ENCODE peak calls at places on chromosomes 4 and X, in four cellular contexts. M, D, H and X are unnamed samples.

GRCh38 chrX:13279279-13280009 is 40.4 kb downstream of the ATXN3L start:
- DNase-seq in M (no peak), D (no peak), H (peak; percentile 62), X (no peak)

GRCh38 chrX:130024127-130024526 is 41.7 kb downstream of the BCORL1 start:
- DNase-seq in M (peak; percentile 90), D (peak; percentile 67), H (peak; percentile 91), X (peak; percentile 84)

GRCh38 chrX:72141372-72142004 is 9.8 kb upstream of the RTL5 start:
- DNase-seq in M (no peak), D (no peak), H (no peak), X (no peak)

GRCh38 chrX:37926700-37927099 is 79.3 kb upstream of the DYNLT3 start:
- DNase-seq in M (peak; percentile 47), D (no peak), H (no peak), X (peak; percentile 10)

GRCh38 chrX:139811942-139812629 is 104.1 kb upstream of the MCF2 start:
- DNase-seq in M (no peak), D (no peak), H (no peak), X (no peak)

GRCh38 chrX:33109858-33110257 is 101.5 kb downstream of the DMD start:
- DNase-seq in M (no peak), D (no peak), H (peak; percentile 58), X (no peak)

GRCh38 chrX:105758784-105759183 is 63.6 kb upstream of the NRK start:
- DNase-seq in M (no peak), D (no peak), H (no peak), X (no peak)

GRCh38 chrX:104419926-104420325 is 146.1 kb upstream of the IL1RAPL2 start:
- DNase-seq in M (no peak), D (no peak), H (no peak), X (no peak)

GRCh38 chrX:112731793-112732192 is 52.1 kb upstream of the LHFPL1 start:
- DNase-seq in M (peak; percentile 32), D (no peak), H (no peak), X (no peak)

GRCh38 chr4:79576480-79576803 is 168.4 kb upstream of the GK2 start:
- DNase-seq in M (peak; percentile 38), D (no peak), H (no peak), X (peak; percentile 67)

GRCh38 chrX:85897376-85898110 is 149.8 kb downstream of the CHM start:
- DNase-seq in M (no peak), D (no peak), H (no peak), X (no peak)

GRCh38 chr4:73962724-73963123 is 19.1 kb downstream of the PF4 start:
- DNase-seq in M (no peak), D (no peak), H (no peak), X (no peak)

GRCh38 chr4:6885953-6886557 is 23.6 kb upstream of the TBC1D14 start:
- DNase-seq in M (peak; percentile 34), D (peak; percentile 87), H (no peak), X (no peak)

GRCh38 chr4:150140774-150141400 is 62.6 kb downstream of the DCLK2 start:
- DNase-seq in M (no peak), D (no peak), H (no peak), X (no peak)

GRCh38 chrX:24190500-24191156 is 41.1 kb downstream of the ZFX start:
- DNase-seq in M (no peak), D (no peak), H (no peak), X (no peak)

GRCh38 chrX:65406532-65406931 is 128.1 kb downstream of the LAS1L start:
- DNase-seq in M (peak; percentile 23), D (no peak), H (no peak), X (no peak)

GRCh38 chr4:169416997-169417396 is 146.2 kb upstream of the SH3RF1 start:
- DNase-seq in M (no peak), D (no peak), H (no peak), X (peak; percentile 8)

GRCh38 chrX:44748014-44748413 is 95.8 kb upstream of the DUSP21 start:
- DNase-seq in M (no peak), D (no peak), H (no peak), X (no peak)

GRCh38 chr4:165966833-165967232 is 93.8 kb downstream of the TLL1 start:
- DNase-seq in M (peak; percentile 13), D (no peak), H (no peak), X (no peak)

GRCh38 chr4:83599183-83599582 is 63.3 kb downstream of the GPAT3 start:
- DNase-seq in M (peak; percentile 63), D (no peak), H (peak; percentile 51), X (peak; percentile 44)

GRCh38 chr4:123446791-123447474 is 50.3 kb downstream of the SPRY1 start:
- DNase-seq in M (peak; percentile 8), D (no peak), H (no peak), X (peak; percentile 47)

GRCh38 chrX:124573458-124573857 is 227.1 kb downstream of the SH2D1A start:
- DNase-seq in M (no peak), D (no peak), H (no peak), X (no peak)

GRCh38 chr4:38791005-38791404 is 8.2 kb upstream of the TLR10 start:
- DNase-seq in M (no peak), D (no peak), H (no peak), X (no peak)

GRCh38 chr4:143338313-143338712 is 1.6 kb downstream of the GAB1 start:
- DNase-seq in M (no peak), D (no peak), H (no peak), X (no peak)

GRCh38 chr4:99414401-99414800 is 20.7 kb downstream of the ADH7 start:
- DNase-seq in M (no peak), D (peak; percentile 66), H (no peak), X (no peak)

GRCh38 chr4:48780867-48781219 is 764 bp upstream of the FRYL start:
- DNase-seq in M (no peak), D (peak; percentile 63), H (peak; percentile 50), X (no peak)

GRCh38 chrX:16970977-16971376 is 24.5 kb downstream of the REPS2 start:
- DNase-seq in M (no peak), D (no peak), H (no peak), X (no peak)

GRCh38 chrX:130878350-130879341 is 24.4 kb downstream of the ENOX2 start:
- DNase-seq in M (no peak), D (peak; percentile 68), H (no peak), X (no peak)

GRCh38 chr4:152458801-152459302 is 77.0 kb downstream of the FBXW7 start:
- DNase-seq in M (no peak), D (no peak), H (no peak), X (peak; percentile 52)

GRCh38 chr4:113979157-113979972 is at the start of gene ARSJ:
- DNase-seq in M (peak; percentile 80), D (peak; percentile 73), H (peak; percentile 88), X (no peak)

GRCh38 chr4:3041192-3042142 is 32.9 kb downstream of the HTT-AS start:
- DNase-seq in M (peak; percentile 51), D (peak; percentile 71), H (peak; percentile 72), X (no peak)

GRCh38 chr4:138390286-138390685 is 148.1 kb upstream of the SLC7A11 start:
- DNase-seq in M (no peak), D (no peak), H (no peak), X (no peak)

GRCh38 chr4:167713756-167714155 is 378.6 kb upstream of the ANXA10 start:
- DNase-seq in M (no peak), D (no peak), H (no peak), X (no peak)

GRCh38 chr4:7628432-7628831 is 193.7 kb upstream of the PSAPL1 start:
- DNase-seq in M (no peak), D (no peak), H (no peak), X (no peak)

GRCh38 chrX:153700376-153700945 is 12.7 kb downstream of the SLC6A8 start:
- DNase-seq in M (no peak), D (no peak), H (no peak), X (no peak)

DNA sequence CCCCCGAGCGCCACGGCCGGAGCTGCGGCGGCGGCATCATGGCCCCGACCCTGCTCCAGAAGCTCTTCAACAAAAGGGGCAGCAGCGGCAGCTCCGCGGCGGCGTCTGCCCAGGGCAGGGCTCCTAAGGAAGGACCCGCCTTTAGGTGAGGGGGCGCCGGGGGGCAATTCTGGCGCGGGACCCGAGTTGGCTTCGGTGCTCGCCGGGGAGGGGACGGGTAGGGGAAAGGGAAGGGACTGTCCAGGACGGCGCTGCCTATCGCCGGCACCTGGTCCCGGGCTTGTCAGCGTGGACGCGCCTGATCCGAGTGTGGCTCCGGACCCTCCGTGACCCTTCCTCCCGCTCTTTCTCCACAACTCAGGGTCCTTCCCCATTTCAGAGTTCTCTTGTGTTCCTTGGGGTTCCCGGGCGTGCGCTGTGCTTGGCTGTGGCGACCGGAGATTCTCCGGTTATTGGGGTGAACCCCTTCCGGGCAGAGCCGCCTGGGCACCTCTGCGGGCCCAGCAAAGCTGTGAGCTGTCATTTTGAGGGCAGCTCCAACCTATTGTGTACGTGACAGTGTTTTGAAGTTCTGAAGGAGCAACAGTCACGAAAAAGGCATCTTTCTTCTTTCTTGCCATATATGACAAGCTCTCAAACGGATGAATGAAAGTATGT is 477 bp downstream of the FNIP2 start:
- DNase-seq in M (peak; percentile 54), D (peak; percentile 62), H (peak; percentile 80), X (peak; percentile 15)
- H3K4me3 ChIP-seq in M (peak overlapping the region; percentile 92), D (peak overlapping the region; percentile 76), H (peak overlapping the region; percentile 89), X (peak overlapping the region; percentile 84)

DNA sequence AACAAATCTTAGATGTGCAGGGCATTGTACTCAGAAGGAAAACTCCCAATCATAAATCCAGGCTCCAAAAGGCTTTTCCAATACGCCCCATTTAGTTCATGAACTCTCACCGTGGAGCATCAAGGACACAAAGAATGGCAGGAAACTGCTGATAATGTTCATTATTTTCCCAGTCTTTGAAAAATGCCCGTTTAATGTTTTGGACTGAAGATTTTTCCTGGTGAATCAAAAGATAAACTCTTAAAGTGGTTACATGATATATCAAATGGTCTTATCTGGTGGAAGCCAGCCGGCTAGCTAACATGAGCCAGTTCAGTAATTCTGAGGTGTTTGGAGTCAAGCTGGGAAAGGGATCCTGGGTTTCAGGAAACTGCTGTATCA is 62.1 kb upstream of the AP1S2 start:
- DNase-seq in M (no peak), D (no peak), H (no peak), X (no peak)
- H3K4me3 ChIP-seq in M (no peak overlapping the region), D (no peak overlapping the region), H (no peak overlapping the region), X (no peak overlapping the region)

DNA sequence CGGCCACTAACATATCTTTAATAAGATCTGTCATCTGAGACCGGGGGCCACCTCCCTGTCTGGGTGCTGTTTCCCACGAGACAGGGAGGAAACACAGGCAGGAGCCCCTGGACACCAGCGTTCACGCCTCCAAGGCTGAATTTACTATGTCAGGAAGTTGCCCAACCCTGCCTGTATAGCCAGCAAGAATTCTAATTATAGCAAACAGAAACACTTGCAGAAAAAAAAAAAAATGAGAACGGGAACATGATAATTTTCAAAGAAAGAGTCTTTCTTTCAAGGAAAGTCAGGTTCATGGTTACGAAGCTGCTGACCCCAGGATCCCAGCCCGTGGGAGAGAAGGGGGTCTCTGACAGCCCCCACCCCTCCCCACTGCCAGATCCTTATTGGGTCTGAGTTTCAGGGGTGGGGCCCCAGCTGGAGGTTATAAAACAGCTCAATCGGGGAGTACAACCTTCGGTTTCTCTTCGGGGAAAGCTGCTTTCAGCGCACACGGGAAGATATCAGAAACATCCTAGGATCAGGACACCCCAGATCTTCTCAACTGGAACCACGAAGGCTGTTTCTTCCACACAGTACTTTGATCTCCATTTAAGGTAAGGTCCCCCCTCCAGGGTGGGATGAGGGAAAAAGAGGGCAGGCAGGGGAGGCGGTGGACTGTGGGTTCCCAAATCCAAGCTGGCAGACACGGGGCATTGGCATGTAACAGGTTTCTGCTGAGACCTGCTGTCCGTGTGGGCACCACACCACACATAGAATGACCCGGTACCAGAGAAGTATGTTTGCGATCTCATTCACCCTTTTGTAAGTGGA is at the start of gene IL3RA:
- DNase-seq in M (no peak), D (no peak), H (no peak), X (no peak)
- H3K4me3 ChIP-seq in M (no peak within 1 kb of the TSS), D (peak within 1 kb of the TSS; percentile 29), H (no peak within 1 kb of the TSS), X (no peak within 1 kb of the TSS)

GRCh38 chr4:1851160-1851559 is 4.8 kb downstream of the LETM1 start:
- DNase-seq in M (no peak), D (no peak), H (no peak), X (no peak)
- H3K4me3 ChIP-seq in M (no peak overlapping the region), D (no peak overlapping the region), H (no peak overlapping the region), X (no peak overlapping the region)